ENCODE peak calls at places on chromosomes 6 and 20, in five cellular contexts. Z is thoracic aorta; P is tibial nerve; F is effector memory CD4-positive, alpha-beta T cell; X is body of pancreas. D is an unnamed sample.

GRCh38 chr20:62993856-62994494 is 12.8 kb downstream of the BHLHE23 start:
- DNase-seq in Z (no peak), P (no peak), F (no peak), X (no peak), D (no peak)

GRCh38 chr6:151536280-151536534 is 42.4 kb downstream of the CCDC170 start:
- DNase-seq in Z (no peak), P (no peak), F (no peak), X (no peak), D (no peak)

GRCh38 chr6:118551063-118551672 is 3.1 kb downstream of the PLN start:
- DNase-seq in Z (no peak), P (no peak), F (no peak), X (no peak), D (no peak)

GRCh38 chr6:29845405-29846006 is 17.9 kb downstream of the HLA-G start:
- DNase-seq in Z (no peak), P (no peak), F (peak; percentile 13), X (no peak), D (no peak)

GRCh38 chr20:33262658-33263065 is 20.4 kb upstream of the BPIFB1 start:
- DNase-seq in Z (no peak), P (no peak), F (no peak), X (peak; percentile 38), D (peak; percentile 25)

GRCh38 chr6:132648356-132648755 is 10.6 kb downstream of the TAAR1 start:
- DNase-seq in Z (no peak), P (no peak), F (no peak), X (no peak), D (no peak)

GRCh38 chr6:2611092-2611491 is 139.6 kb downstream of the MYLK4 start:
- DNase-seq in Z (no peak), P (no peak), F (no peak), X (peak; percentile 44), D (no peak)

GRCh38 chr20:15889073-15889923 is 684.0 kb downstream of the KIF16B start:
- DNase-seq in Z (no peak), P (no peak), F (no peak), X (no peak), D (no peak)

GRCh38 chr6:81865712-81866111 is 113.2 kb upstream of the TENT5A start:
- DNase-seq in Z (no peak), P (no peak), F (no peak), X (no peak), D (no peak)

GRCh38 chr6:135270676-135271536 is 89.8 kb downstream of the MYB start:
- DNase-seq in Z (no peak), P (no peak), F (no peak), X (peak; percentile 72), D (no peak)

GRCh38 chr20:61350500-61351250 is 98.6 kb downstream of the CDH4 start:
- DNase-seq in Z (no peak), P (no peak), F (no peak), X (no peak), D (no peak)

GRCh38 chr6:166619912-166620311 is 7.1 kb downstream of the RPS6KA2 start:
- DNase-seq in Z (no peak), P (no peak), F (no peak), X (peak; percentile 60), D (no peak)

GRCh38 chr6:158222066-158222465 is 53.9 kb downstream of the GTF2H5 start:
- DNase-seq in Z (no peak), P (no peak), F (no peak), X (no peak), D (no peak)

GRCh38 chr6:51007237-51007636 is 188.6 kb downstream of the TFAP2B start:
- DNase-seq in Z (no peak), P (no peak), F (no peak), X (no peak), D (no peak)

GRCh38 chr6:137175157-137175889 is 1.9 kb upstream of the IL22RA2 start:
- DNase-seq in Z (no peak), P (no peak), F (no peak), X (no peak), D (no peak)

GRCh38 chr6:45757443-45758121 is 258.1 kb downstream of the CLIC5 start:
- DNase-seq in Z (no peak), P (no peak), F (no peak), X (no peak), D (no peak)

GRCh38 chr20:24768226-24768625 is 180.8 kb upstream of the CST7 start:
- DNase-seq in Z (no peak), P (no peak), F (no peak), X (peak; percentile 4), D (no peak)

GRCh38 chr20:24769878-24770627 is 179.0 kb upstream of the CST7 start:
- DNase-seq in Z (no peak), P (no peak), F (no peak), X (peak; percentile 4), D (no peak)

GRCh38 chr20:24767623-24768100 is 181.4 kb upstream of the CST7 start:
- DNase-seq in Z (no peak), P (no peak), F (no peak), X (peak; percentile 5), D (peak; percentile 23)

GRCh38 chr20:24770628-24771556 is 178.2 kb upstream of the CST7 start:
- DNase-seq in Z (no peak), P (no peak), F (no peak), X (no peak), D (peak; percentile 35)

GRCh38 chr20:24768977-24769675 is 179.9 kb upstream of the CST7 start:
- DNase-seq in Z (no peak), P (no peak), F (no peak), X (peak; percentile 6), D (no peak)
- H3K9me3 ChIP-seq in Z (no peaks in the 10 kb centered on the region), P (no peaks in the 10 kb centered on the region), F (no peaks in the 10 kb centered on the region), X (no peaks in the 10 kb centered on the region), D (no peaks in the 10 kb centered on the region)

GRCh38 chr6:70668499-70668812 is 773 bp downstream of the SMAP1 start:
- DNase-seq in Z (no peak), P (no peak), F (no peak), X (peak; percentile 31), D (no peak)
- H3K9me3 ChIP-seq in Z (no peaks in the 10 kb centered on the region), P (no peaks in the 10 kb centered on the region), F (no peaks in the 10 kb centered on the region), X (no peaks in the 10 kb centered on the region), D (no peaks in the 10 kb centered on the region)

GRCh38 chr6:4801491-4802118 is 25.4 kb downstream of the CDYL start:
- DNase-seq in Z (no peak), P (no peak), F (no peak), X (no peak), D (no peak)

GRCh38 chr6:4803343-4803744 is 27.1 kb downstream of the CDYL start:
- DNase-seq in Z (no peak), P (no peak), F (no peak), X (no peak), D (no peak)

GRCh38 chr6:4800662-4801061 is 24.5 kb downstream of the CDYL start:
- DNase-seq in Z (no peak), P (no peak), F (no peak), X (no peak), D (no peak)

GRCh38 chr6:4804095-4804494 is 27.9 kb downstream of the CDYL start:
- DNase-seq in Z (no peak), P (no peak), F (no peak), X (no peak), D (no peak)

DNA sequence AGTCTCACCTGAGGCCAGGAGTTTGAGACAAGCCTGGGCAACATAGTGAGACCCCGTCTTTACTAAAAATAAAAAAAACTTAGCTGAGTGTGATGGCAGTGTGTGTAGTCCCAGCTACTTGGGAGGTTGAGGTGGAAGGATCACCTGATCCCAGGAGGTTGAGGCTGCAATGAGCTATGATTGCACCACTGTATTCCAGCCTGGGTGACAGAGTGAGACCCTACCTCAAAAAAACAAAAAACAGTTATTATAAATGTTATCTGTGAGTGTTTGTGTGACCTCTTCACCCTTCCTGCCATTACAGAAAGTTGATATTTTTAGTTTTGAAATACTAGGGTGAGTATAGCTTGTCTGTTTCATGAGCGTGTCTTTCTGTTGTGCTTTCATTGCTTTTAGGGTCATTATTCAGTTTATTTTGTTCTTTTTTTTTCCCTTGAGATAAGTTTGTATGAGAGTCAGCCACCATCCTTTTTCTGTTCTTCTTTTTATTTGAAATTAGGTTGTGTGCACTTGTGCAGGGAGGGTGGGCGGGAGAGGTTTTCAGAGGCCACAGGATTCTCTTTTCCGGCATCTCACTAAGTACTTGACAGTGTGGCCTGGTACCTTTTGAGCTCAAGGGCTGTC is 26.2 kb downstream of the CDYL start:
- DNase-seq in Z (no peak), P (no peak), F (no peak), X (no peak), D (no peak)
- H3K9me3 ChIP-seq in Z (peaks cover 5% of the 10 kb centered on the region), P (no peaks in the 10 kb centered on the region), F (no peaks in the 10 kb centered on the region), X (no peaks in the 10 kb centered on the region), D (no peaks in the 10 kb centered on the region)

GRCh38 chr20:29408034-29408695 is 1849.3 kb upstream of the DEFB115 start:
- DNase-seq in Z (no peak), P (no peak), F (no peak), X (no peak), D (no peak)
- H3K9me3 ChIP-seq in Z (no peaks in the 10 kb centered on the region), P (no peaks in the 10 kb centered on the region), F (no peaks in the 10 kb centered on the region), X (no peaks in the 10 kb centered on the region), D (peaks cover 13% of the 10 kb centered on the region)

GRCh38 chr20:36812601-36813000 is 39.0 kb upstream of the DSN1 start:
- DNase-seq in Z (no peak), P (no peak), F (no peak), X (no peak), D (no peak)
- H3K9me3 ChIP-seq in Z (no peaks in the 10 kb centered on the region), P (no peaks in the 10 kb centered on the region), F (no peaks in the 10 kb centered on the region), X (no peaks in the 10 kb centered on the region), D (no peaks in the 10 kb centered on the region)

DNA sequence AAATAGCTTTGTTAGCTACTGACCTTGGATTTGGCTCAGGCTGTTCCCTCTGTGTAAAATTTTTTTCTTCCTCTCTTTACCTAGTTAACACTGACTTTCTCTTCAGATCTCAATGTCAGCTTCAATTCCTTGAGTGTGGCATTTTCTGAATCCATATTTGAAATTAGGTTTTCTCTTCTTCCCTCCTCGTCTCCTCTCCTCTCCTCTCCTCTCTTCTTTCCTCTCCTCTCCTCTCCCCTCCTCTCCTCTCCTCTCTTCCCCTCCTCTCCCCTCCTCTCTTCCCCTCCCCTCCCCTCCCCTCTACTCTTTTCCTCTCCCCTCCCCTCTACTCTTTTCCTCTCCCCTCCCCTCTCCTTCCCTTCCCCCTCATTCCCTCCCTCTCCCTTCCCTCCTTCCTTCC is 453.3 kb downstream of the BMP2 start:
- DNase-seq in Z (no peak), P (no peak), F (no peak), X (no peak), D (no peak)
- H3K9me3 ChIP-seq in Z (no peaks in the 10 kb centered on the region), P (no peaks in the 10 kb centered on the region), F (no peaks in the 10 kb centered on the region), X (no peaks in the 10 kb centered on the region), D (no peaks in the 10 kb centered on the region)

GRCh38 chr6:22766979-22767378 is 197.6 kb downstream of the HDGFL1 start:
- DNase-seq in Z (no peak), P (no peak), F (no peak), X (no peak), D (no peak)

GRCh38 chr6:22764521-22764920 is 195.2 kb downstream of the HDGFL1 start:
- DNase-seq in Z (no peak), P (no peak), F (no peak), X (no peak), D (no peak)

GRCh38 chr6:22770042-22770441 is 200.7 kb downstream of the HDGFL1 start:
- DNase-seq in Z (no peak), P (no peak), F (no peak), X (no peak), D (no peak)

GRCh38 chr6:22765015-22765414 is 195.6 kb downstream of the HDGFL1 start:
- DNase-seq in Z (no peak), P (no peak), F (no peak), X (no peak), D (no peak)
- H3K9me3 ChIP-seq in Z (no peaks in the 10 kb centered on the region), P (no peaks in the 10 kb centered on the region), F (no peaks in the 10 kb centered on the region), X (no peaks in the 10 kb centered on the region), D (no peaks in the 10 kb centered on the region)